ENCODE peak calls at places on chromosomes 3 and 15, in four cellular contexts. C is HL-60; E is CD4-positive, alpha-beta T cell; H is AG04450. F is an unnamed sample.

GRCh38 chr3:175585898-175586297 is 726.8 kb downstream of the NAALADL2 start:
- DNase-seq in H (peak; percentile 46), E (no peak), C (no peak), F (no peak)

GRCh38 chr3:111895079-111895478 is 36.0 kb downstream of the PHLDB2 start:
- DNase-seq in H (no peak), E (no peak), C (no peak), F (no peak)

GRCh38 chr3:59327324-59327939 is 277.6 kb upstream of the CFAP20DC start:
- DNase-seq in E (no peak), H (no peak), C (no peak), F (no peak)

GRCh38 chr3:164250923-164251322 is 827.4 kb downstream of the SI start:
- DNase-seq in C (no peak), E (no peak), H (no peak), F (no peak)

GRCh38 chr3:122810706-122811105 is 15.8 kb downstream of the SLC49A4 start:
- DNase-seq in C (no peak), H (no peak), E (no peak), F (no peak)

GRCh38 chr3:70249509-70250160 is 62.8 kb downstream of the MDFIC2 start:
- DNase-seq in H (no peak), E (no peak), C (no peak), F (no peak)

GRCh38 chr3:156816794-156817741 is 9.1 kb upstream of the LEKR1 start:
- DNase-seq in C (peak; percentile 94), E (peak; percentile 68), H (no peak), F (peak; percentile 85)

GRCh38 chr3:48285132-48285531 is 44.2 kb downstream of the ZNF589 start:
- DNase-seq in E (no peak), C (no peak), H (no peak), F (no peak)

GRCh38 chr3:139127101-139127500 is 82.4 kb upstream of the PRR23C start:
- DNase-seq in C (no peak), E (no peak), H (peak; percentile 49), F (no peak)

GRCh38 chr15:75104804-75105557 is 81.6 kb downstream of the PPCDC start:
- DNase-seq in H (peak; percentile 45), E (no peak), C (peak; percentile 93), F (peak; percentile 15)

DNA sequence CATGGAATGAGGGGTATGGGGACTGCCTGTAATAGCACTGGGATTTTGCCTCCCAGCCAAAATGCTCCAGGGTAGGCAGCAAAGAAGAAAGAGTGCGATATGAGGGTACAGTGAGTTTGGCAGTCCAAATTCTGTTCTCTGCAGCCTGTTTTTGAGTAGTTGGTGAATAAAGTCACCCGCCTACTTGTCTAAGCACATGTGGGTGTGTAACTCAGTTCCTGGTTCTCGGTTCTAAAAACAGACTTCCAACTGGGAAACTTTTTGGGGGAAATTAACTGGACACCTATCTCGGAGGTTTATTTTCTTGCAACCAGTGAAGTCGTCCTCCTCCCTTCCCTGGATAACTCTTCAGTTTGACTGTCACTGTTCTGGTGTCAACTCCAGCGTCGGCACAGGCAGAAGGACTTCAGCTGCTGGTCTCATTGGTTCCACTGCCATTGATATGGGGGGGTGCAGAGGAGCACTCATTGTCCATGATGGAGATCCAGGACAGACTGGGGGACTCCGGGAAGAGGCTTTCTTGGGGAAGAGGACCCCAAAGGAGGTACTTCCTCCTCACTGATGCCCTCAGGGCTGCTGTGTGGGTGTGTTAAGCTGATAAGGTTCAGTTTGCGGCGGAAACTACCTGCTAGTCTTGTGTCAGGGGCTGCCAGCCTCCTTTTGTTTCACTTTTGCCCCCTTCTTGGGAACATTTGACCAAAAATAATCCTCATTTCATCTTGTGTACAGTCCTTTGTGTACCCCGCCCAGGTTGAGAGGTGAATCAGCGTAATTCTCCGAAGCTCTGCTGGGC is 13.2 kb downstream of the GHRL start:
- DNase-seq in E (no peak), H (no peak), C (no peak), F (no peak)
- H3K27ac ChIP-seq in E (no peak overlapping the region), H (no peak overlapping the region), C (no peak overlapping the region), F (no peak overlapping the region)

GRCh38 chr3:152359385-152360248 is 90.9 kb downstream of the MBNL1 start:
- DNase-seq in E (no peak), H (no peak), C (no peak), F (no peak)
- H3K27ac ChIP-seq in E (no peak overlapping the region), H (no peak overlapping the region), C (no peak overlapping the region), F (no peak overlapping the region)

GRCh38 chr15:48418343-48418742 is 87.1 kb downstream of the DUT start:
- DNase-seq in E (no peak), H (no peak), C (no peak), F (no peak)

GRCh38 chr15:48416301-48416700 is 85.1 kb downstream of the DUT start:
- DNase-seq in E (no peak), H (no peak), C (no peak), F (no peak)

GRCh38 chr15:48414015-48414414 is 82.8 kb downstream of the DUT start:
- DNase-seq in H (no peak), E (no peak), C (no peak), F (no peak)

GRCh38 chr15:48413304-48413703 is 82.1 kb downstream of the DUT start:
- DNase-seq in C (no peak), E (no peak), H (no peak), F (peak; percentile 51)

DNA sequence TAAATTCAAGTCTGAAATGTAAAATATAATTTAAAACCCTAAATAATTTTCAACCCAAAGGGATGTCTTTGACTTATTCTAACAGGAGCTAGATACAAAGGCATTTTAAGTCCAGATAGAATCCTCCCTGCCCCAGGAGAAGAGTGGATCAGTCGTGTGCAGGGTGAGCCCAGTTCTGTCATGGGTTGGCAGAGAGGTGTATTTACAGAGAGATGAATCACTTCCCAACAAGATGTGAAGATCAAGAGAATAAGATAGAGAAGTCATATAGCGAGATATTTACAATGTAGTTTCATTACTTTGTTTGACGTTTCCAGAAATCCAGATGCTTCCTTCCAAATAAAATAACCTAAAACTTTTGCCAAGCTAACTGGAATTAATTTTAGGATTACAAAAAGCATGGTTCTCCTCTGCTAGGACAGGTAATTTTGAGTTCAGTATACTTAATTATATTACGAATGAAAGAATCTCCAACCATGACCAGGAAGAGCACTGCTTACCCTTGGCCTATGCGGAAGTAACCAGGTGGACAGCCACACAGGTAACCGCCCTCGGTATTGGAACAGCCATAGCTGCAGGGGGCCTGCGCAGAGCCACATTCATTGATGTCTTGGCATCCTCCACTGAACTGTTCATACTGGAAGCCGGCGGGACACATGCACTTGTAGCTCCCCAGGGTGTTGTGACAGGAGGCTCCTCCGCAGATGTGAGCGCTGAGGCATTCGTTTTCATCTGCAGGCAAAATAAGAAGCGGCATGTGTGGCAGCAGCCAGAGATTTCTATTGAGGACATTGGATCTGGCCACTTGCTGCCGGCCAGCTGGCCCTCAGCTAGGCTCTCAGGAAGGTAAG is 84.0 kb downstream of the DUT start:
- DNase-seq in H (no peak), C (no peak), E (no peak), F (no peak)
- H3K27ac ChIP-seq in H (no peak overlapping the region), C (no peak overlapping the region), E (no peak overlapping the region), F (no peak overlapping the region)

DNA sequence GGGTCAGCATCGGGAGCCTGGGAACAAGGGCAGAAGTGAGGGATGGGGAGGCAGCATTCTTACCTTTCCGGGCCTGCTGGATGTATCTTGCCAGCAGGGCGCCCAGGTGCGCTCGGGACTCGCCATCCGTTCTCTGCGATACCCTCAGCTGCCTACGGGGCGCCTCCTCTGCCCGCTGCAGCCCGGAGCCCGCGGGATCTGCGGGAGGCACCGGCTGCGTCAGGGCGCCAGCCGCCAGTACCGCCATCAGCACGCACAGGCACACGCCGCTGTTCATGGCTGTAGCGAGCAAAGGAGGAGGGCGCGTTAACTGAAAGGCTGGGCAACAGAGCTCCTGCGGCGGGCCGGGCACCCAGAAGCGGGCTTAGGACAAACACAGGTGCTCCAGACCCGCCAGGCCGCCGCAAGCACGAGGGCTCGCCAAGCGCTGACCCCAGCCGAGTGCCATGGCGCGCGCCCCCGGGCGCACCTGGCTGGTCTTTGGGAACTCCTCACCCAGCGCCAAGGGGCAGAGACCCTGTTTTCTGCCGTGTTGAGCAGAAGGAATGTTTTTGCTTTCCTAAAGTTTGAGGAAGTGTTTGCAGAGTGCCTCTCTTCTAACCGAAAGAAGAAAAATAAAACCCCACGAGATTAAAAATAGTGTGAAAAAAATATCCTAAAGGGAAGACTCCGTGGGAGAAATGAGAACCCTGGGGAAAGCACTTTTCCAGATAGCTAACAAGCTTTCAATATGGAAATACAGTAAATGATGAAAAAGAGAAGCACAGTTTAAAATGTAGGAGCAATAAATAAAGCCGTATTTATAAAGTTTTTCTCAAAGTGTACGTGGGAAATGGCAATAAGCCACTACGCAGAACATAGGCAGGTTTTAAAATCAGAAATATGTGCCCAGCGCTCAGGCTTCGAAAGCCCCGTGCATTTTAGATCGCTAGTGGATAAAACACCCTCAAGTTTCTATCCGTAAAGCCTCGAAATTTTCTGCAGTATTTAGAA is 2.3 kb downstream of the CCK start:
- DNase-seq in C (peak; percentile 23), H (no peak), E (no peak), F (peak; percentile 2)
- H3K27ac ChIP-seq in C (no peak overlapping the region), H (no peak overlapping the region), E (no peak overlapping the region), F (no peak overlapping the region)

GRCh38 chr15:71252036-71252898 is 137.0 kb downstream of the THSD4 start:
- DNase-seq in H (no peak), C (no peak), E (no peak), F (no peak)

GRCh38 chr15:71249986-71250385 is 134.7 kb downstream of the THSD4 start:
- DNase-seq in E (no peak), C (no peak), H (no peak), F (no peak)

GRCh38 chr15:71254503-71254902 is 139.2 kb downstream of the THSD4 start:
- DNase-seq in E (no peak), C (no peak), H (no peak), F (no peak)

GRCh38 chr15:71250936-71251468 is 135.7 kb downstream of the THSD4 start:
- DNase-seq in C (no peak), E (no peak), H (no peak), F (no peak)

GRCh38 chr15:71251548-71252035 is 136.3 kb downstream of the THSD4 start:
- DNase-seq in C (no peak), E (no peak), H (no peak), F (no peak)
- H3K27ac ChIP-seq in C (no peak overlapping the region), E (no peak overlapping the region), H (no peak overlapping the region), F (no peak overlapping the region)

GRCh38 chr3:51384145-51384729 is 854 bp upstream of the MANF start:
- DNase-seq in C (peak; percentile 31), H (no peak), E (no peak), F (no peak)
- H3K27ac ChIP-seq in C (peak overlapping the region; percentile 97), H (peak overlapping the region; percentile 85), E (peak overlapping the region; percentile 84), F (peak overlapping the region; percentile 96)

DNA sequence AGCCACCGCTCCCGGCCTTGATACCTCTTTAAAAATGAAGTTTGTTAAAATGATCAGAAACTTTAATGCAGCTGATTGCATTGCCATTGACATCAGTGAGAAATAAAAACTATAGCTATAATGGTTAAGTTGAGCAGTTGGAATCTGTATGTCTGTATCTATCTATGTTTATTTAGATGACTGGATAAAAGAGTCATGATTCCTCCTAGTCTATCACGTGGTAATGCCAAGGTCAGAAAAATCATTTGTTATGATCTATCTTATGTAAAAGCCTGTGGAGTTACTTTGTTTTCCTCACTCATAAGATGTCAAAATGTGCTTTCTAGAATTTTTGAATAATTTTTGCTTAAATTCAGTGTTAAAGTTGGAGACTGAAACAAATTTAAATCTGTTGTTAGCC is 63.2 kb downstream of the MBNL1 start:
- DNase-seq in C (no peak), H (no peak), E (no peak), F (no peak)
- H3K27ac ChIP-seq in C (no peak overlapping the region), H (no peak overlapping the region), E (peak overlapping the region; percentile 2), F (peak overlapping the region; percentile 3)

DNA sequence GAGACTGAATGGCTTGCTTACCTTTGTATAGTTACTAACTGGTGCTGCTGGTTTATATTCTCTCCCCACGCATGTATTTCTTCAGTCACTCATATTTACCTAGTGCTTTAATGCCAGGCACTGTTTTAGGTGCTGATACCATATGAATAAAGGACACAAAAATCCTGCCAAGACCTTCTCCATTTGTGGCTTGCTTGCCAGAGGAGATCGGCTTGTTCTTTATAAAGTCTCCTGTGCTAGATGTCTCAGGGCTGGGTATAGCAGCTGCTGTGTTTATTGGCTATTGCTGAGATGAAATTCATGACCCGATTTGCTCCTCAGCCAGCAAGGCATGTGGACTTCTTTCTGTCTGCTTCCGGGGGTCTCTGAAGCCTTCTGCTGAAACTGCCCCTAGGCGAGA is 46.5 kb downstream of the ST6GAL1 start:
- DNase-seq in C (no peak), E (no peak), H (no peak), F (no peak)
- H3K27ac ChIP-seq in C (no peak overlapping the region), E (no peak overlapping the region), H (peak overlapping the region; percentile 43), F (peak overlapping the region; percentile 97)